ENCODE peak calls at places on chromosomes 7 and 10, in four cellular contexts. D, X, H and L are unnamed samples.

GRCh38 chr7:18350678-18351077 is 144.9 kb upstream of the HDAC9 start:
- DNase-seq in D (no peak), X (no peak), H (no peak), L (no peak)

GRCh38 chr7:28956608-28957063 is 1.5 kb downstream of the TRIL start:
- DNase-seq in D (peak; percentile 5), X (peak; percentile 91), H (peak; percentile 84), L (peak; percentile 94)

GRCh38 chr10:92640110-92640509 is 47.2 kb downstream of the KIF11 start:
- DNase-seq in D (peak; percentile 50), X (no peak), H (no peak), L (no peak)

GRCh38 chr7:79984210-79984609 is 150.4 kb upstream of the GNAI1 start:
- DNase-seq in D (peak; percentile 73), X (no peak), H (no peak), L (no peak)

GRCh38 chr10:126207313-126207771 is 180.9 kb downstream of the ADAM12 start:
- DNase-seq in D (peak; percentile 76), X (no peak), H (no peak), L (no peak)

GRCh38 chr7:101736077-101736476 is 81.3 kb upstream of the CUX1 start:
- DNase-seq in D (no peak), X (no peak), H (no peak), L (no peak)

GRCh38 chr7:11584406-11585031 is 247.5 kb downstream of the THSD7A start:
- DNase-seq in D (no peak), X (no peak), H (no peak), L (no peak)

GRCh38 chr7:150620061-150620460 is 12.1 kb downstream of the GIMAP6 start:
- DNase-seq in D (no peak), X (no peak), H (no peak), L (no peak)

GRCh38 chr10:78972160-78972946 is 96.4 kb upstream of the ZMIZ1 start:
- DNase-seq in D (peak; percentile 83), X (peak; percentile 39), H (no peak), L (peak; percentile 69)

GRCh38 chr7:79730971-79731370 is 277.5 kb upstream of the MAGI2 start:
- DNase-seq in D (no peak), X (no peak), H (no peak), L (no peak)

GRCh38 chr7:98051118-98051744 is 55.4 kb upstream of the LMTK2 start:
- DNase-seq in D (no peak), X (peak; percentile 96), H (peak; percentile 97), L (peak; percentile 89)

GRCh38 chr7:98054585-98054984 is 52.1 kb upstream of the LMTK2 start:
- DNase-seq in D (no peak), X (no peak), H (no peak), L (no peak)

GRCh38 chr7:98058186-98058585 is 48.5 kb upstream of the LMTK2 start:
- DNase-seq in D (no peak), X (no peak), H (no peak), L (no peak)

GRCh38 chr7:98057157-98057556 is 49.5 kb upstream of the LMTK2 start:
- DNase-seq in D (no peak), X (no peak), H (no peak), L (no peak)

GRCh38 chr7:98056580-98056979 is 50.1 kb upstream of the LMTK2 start:
- DNase-seq in D (no peak), X (no peak), H (no peak), L (no peak)
- H4K5ac ChIP-seq in D (no peak overlapping the region), X (no peak overlapping the region), H (no peak overlapping the region), L (no peak overlapping the region)

GRCh38 chr10:29923416-29923970 is 135.9 kb downstream of the JCAD start:
- DNase-seq in D (no peak), X (no peak), H (no peak), L (no peak)
- H4K5ac ChIP-seq in D (no peak overlapping the region), X (no peak overlapping the region), H (no peak overlapping the region), L (no peak overlapping the region)

DNA sequence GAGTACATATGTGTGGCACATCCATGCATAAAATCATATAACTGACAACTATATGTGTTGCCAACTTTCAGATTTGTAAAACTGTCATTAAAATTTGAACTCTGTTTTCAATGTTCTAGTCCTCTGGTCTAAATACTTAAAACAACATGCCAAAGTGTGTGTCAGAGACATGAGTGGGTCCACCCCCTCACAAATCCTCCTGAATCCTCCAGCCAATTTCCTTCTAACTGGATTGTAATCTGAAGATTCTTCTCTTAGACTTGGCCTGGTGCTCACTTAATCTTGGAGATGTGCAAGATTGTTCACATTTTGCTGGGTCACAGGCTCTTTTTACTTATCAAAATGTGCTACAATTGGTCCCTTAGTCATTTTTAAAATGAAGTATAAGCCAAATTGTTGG is 184.1 kb downstream of the RELN start:
- DNase-seq in D (peak; percentile 41), X (no peak), H (no peak), L (no peak)
- H4K5ac ChIP-seq in D (no peak overlapping the region), X (no peak overlapping the region), H (no peak overlapping the region), L (no peak overlapping the region)

GRCh38 chr10:70964881-70965280 is 76.5 kb upstream of the PCBD1 start:
- DNase-seq in D (no peak), X (no peak), H (no peak), L (no peak)
- H4K5ac ChIP-seq in D (no peak overlapping the region), X (no peak overlapping the region), H (no peak overlapping the region), L (no peak overlapping the region)

DNA sequence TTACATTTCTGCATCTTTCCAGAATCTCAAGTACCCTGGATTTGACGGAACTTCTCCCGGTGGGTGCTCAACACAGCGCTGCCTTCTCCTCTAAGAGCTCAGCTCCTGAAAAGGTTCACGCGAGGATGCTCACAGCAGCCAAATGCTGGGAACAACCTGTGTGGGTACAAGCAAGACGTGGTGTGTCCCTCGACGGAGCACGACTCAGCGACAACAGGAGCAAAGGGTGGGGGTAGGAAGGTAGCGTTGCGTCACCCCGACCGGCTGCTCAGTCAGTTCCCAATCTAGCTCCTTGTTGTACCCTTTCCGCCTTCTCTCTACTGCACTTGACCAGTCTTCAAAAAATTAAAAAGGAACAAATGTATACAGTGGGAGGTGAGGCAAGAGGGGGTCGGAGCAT is 117.3 kb downstream of the PTPRN2 start:
- DNase-seq in D (no peak), X (no peak), H (no peak), L (peak; percentile 15)
- H4K5ac ChIP-seq in D (no peak overlapping the region), X (no peak overlapping the region), H (peak overlapping the region; percentile 70), L (no peak overlapping the region)